ENCODE peak calls at places on chromosomes 12 and 14, in ten cellular contexts. V is choroid plexus epithelial cell, U is AG04450, G is PC-3, H is NB4, M is spleen, K is pancreas, Y is cardiac muscle cell, L is cardiac fibroblast, B is lung. P is an unnamed sample.

GRCh38 chr12:44875417-44875953 is 630 bp downstream of the NELL2 start:
- DNase-seq in Y (no peak), L (no peak), B (no peak), U (no peak), K (no peak), V (no peak), H (no peak), G (no peak), M (peak; percentile 59), P (no peak)

GRCh38 chr12:40209886-40210285 is 14.9 kb upstream of the LRRK2 start:
- DNase-seq in L (no peak), U (no peak), H (no peak), G (no peak), V (no peak), Y (no peak), B (no peak), K (no peak), M (no peak), P (no peak)

GRCh38 chr12:47767197-47767724 is 5.8 kb upstream of the SLC48A1 start:
- DNase-seq in B (peak; percentile 67), U (no peak), V (peak; percentile 70), H (peak; percentile 85), M (peak; percentile 83), Y (peak; percentile 57), K (peak; percentile 66), L (peak; percentile 68), G (peak; percentile 64), P (peak; percentile 85)

GRCh38 chr12:57740656-57741412 is 2.3 kb upstream of the AGAP2 start:
- DNase-seq in U (no peak), M (peak; percentile 92), V (no peak), G (no peak), K (no peak), L (no peak), Y (no peak), H (peak; percentile 84), B (no peak), P (peak; percentile 85)

GRCh38 chr12:54683388-54683787 is 35.2 kb upstream of the DCD start:
- DNase-seq in Y (no peak), B (no peak), H (no peak), V (no peak), K (no peak), U (no peak), G (no peak), L (no peak), M (no peak), P (no peak)

GRCh38 chr12:69838086-69838440 is 13.0 kb downstream of the MYRFL start:
- DNase-seq in V (no peak), H (no peak), Y (no peak), G (no peak), U (no peak), K (no peak), M (no peak), B (no peak), L (no peak), P (no peak)

GRCh38 chr14:76759589-76759988 is 1.7 kb upstream of the VASH1 start:
- DNase-seq in K (no peak), V (no peak), U (no peak), L (no peak), M (peak; percentile 28), H (no peak), Y (no peak), G (no peak), B (peak; percentile 22), P (no peak)

GRCh38 chr14:97053941-97054340 is 256.8 kb downstream of the VRK1 start:
- DNase-seq in L (no peak), G (no peak), M (no peak), K (no peak), B (no peak), Y (no peak), U (no peak), V (no peak), H (no peak), P (no peak)

GRCh38 chr12:131979606-131980005 is 29.9 kb downstream of the EP400 start:
- DNase-seq in L (no peak), U (no peak), M (no peak), B (no peak), H (no peak), V (no peak), Y (no peak), K (no peak), G (no peak), P (no peak)

GRCh38 chr12:131982041-131982440 is 32.3 kb downstream of the EP400 start:
- DNase-seq in Y (no peak), B (no peak), V (no peak), G (no peak), H (no peak), U (no peak), M (no peak), L (no peak), K (no peak), P (no peak)

GRCh38 chr12:131981388-131981787 is 31.6 kb downstream of the EP400 start:
- DNase-seq in V (no peak), L (no peak), H (no peak), M (no peak), U (no peak), B (no peak), Y (no peak), K (no peak), G (no peak), P (no peak)

GRCh38 chr12:131983026-131983425 is 33.3 kb downstream of the EP400 start:
- DNase-seq in Y (no peak), L (no peak), M (no peak), H (no peak), G (no peak), U (no peak), B (no peak), K (no peak), V (no peak), P (no peak)

DNA sequence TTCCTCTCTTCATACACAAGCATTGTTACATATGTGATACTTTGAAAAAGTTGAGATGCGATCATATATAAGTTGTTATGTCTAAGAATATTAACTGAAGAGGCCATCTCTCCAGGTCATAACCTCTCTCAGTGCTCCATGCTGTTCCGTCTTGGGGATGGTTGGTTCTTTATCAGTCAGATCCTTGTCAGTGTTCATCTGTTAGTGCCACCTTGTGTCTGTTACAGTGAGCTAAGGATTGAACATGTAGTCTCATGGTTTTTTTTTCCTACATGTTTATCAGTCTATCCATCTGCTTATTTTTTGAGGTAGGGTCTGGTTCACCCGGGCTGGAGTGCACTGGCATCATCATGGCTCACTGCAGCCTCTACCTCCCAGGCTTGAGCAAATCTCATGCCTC is 30.5 kb downstream of the EP400 start:
- DNase-seq in L (peak; percentile 28), U (no peak), G (peak; percentile 35), K (no peak), Y (no peak), M (no peak), V (peak; percentile 61), B (no peak), H (no peak), P (no peak)
- TF ChIP-seq CTCF in L (no peak), U (no peak), G (peak; percentile 60), K (no peak), Y (no peak), M (no peak), V (peak; percentile 46), B (no peak), H (peak; percentile 2), P (no peak)

GRCh38 chr14:99360774-99361595 is 89.0 kb upstream of the BCL11B start:
- DNase-seq in U (no peak), Y (no peak), B (no peak), G (peak; percentile 15), H (peak; percentile 47), M (no peak), K (no peak), L (no peak), V (no peak), P (peak; percentile 24)
- H3K4me3 ChIP-seq in U (no peak overlapping the region), Y (no peak overlapping the region), B (no peak overlapping the region), G (no peak overlapping the region), H (no peak overlapping the region), M (no peak overlapping the region), K (no peak overlapping the region), L (no peak overlapping the region), V (no peak overlapping the region), P (no peak overlapping the region)

GRCh38 chr12:1398673-1399072 is 195.7 kb downstream of the FBXL14 start:
- DNase-seq in L (peak; percentile 51), K (no peak), H (peak; percentile 27), Y (peak; percentile 10), M (no peak), U (peak; percentile 8), G (peak; percentile 11), V (peak; percentile 52), B (no peak), P (peak; percentile 34)
- TF ChIP-seq CTCF in L (no peak), K (no peak), H (no peak), Y (no peak), M (no peak), U (peak; percentile 40), G (no peak), V (peak; percentile 25), B (no peak), P (peak; percentile 11)

GRCh38 chr12:46364777-46365580 is 7.6 kb downstream of the SLC38A2 start:
- DNase-seq in K (peak; percentile 76), H (no peak), V (peak; percentile 87), L (peak; percentile 81), U (no peak), B (peak; percentile 52), M (no peak), G (peak; percentile 89), Y (peak; percentile 88), P (peak; percentile 41)

GRCh38 chr12:46366771-46367170 is 5.8 kb downstream of the SLC38A2 start:
- DNase-seq in B (no peak), U (no peak), Y (peak; percentile 34), G (no peak), M (no peak), L (no peak), K (no peak), H (no peak), V (peak; percentile 15), P (no peak)

GRCh38 chr12:46367351-46368029 is 5.1 kb downstream of the SLC38A2 start:
- DNase-seq in G (peak; percentile 41), U (no peak), Y (peak; percentile 70), H (no peak), K (no peak), M (no peak), V (peak; percentile 41), L (peak; percentile 61), B (no peak), P (no peak)

GRCh38 chr12:46364300-46364696 is 8.3 kb downstream of the SLC38A2 start:
- DNase-seq in M (no peak), Y (no peak), U (no peak), L (no peak), H (no peak), V (peak; percentile 9), K (no peak), B (no peak), G (no peak), P (no peak)

DNA sequence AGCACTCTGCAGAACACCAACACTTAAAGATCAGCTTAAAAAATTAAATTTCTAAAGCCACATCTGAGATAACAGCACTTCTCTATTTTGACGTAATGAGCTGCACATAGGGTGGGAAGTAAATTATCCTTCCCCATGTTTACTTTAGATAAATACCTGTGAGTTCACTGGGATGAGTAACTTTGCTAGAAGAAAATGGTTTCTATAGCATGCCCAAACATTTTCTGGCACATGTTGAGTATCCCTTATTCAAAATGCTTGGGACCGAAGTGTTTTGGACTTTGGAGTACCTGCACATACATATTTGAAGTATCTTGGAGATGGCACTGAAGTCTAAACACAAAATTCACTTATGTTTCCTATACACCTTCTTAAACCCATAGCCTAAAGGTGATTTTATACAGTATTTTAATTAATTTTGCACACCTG is 6.6 kb downstream of the SLC38A2 start:
- DNase-seq in G (peak; percentile 53), B (no peak), U (no peak), Y (peak; percentile 53), H (no peak), K (no peak), L (peak; percentile 35), M (no peak), V (peak; percentile 27), P (no peak)
- H3K4me3 ChIP-seq in G (peak overlapping the region; percentile 83), B (no peak overlapping the region), U (peak overlapping the region; percentile 95), Y (no peak overlapping the region), H (no peak overlapping the region), K (no peak overlapping the region), L (peak overlapping the region; percentile 34), M (no peak overlapping the region), V (peak overlapping the region; percentile 36), P (no peak overlapping the region)

P was measured in GM12865.